ENCODE peak calls at places on chromosomes 16 and 17, in four cellular contexts. One of them, this sample, is unnamed.
A peak's percentile ranks its signal among the peaks of the same experiment; 100 is the strongest.

GRCh38 chr17:32757963-32758362 is 119.0 kb downstream of the MYO1D start:
- DNase-seq in HepG2: no peak
- DNase-seq in K562: no peak
- DNase-seq in H1: no peak
- DNase-seq in this sample: peak; percentile 59

GRCh38 chr16:82081271-82081670 is 46.2 kb downstream of the HSD17B2 start:
- DNase-seq in HepG2: no peak
- DNase-seq in K562: no peak
- DNase-seq in H1: no peak
- DNase-seq in this sample: no peak

GRCh38 chr16:85055503-85056210 is 28.1 kb downstream of the KIAA0513 start:
- DNase-seq in HepG2: peak; percentile 32
- DNase-seq in K562: peak; percentile 83
- DNase-seq in H1: no peak
- DNase-seq in this sample: peak; percentile 72

GRCh38 chr16:23398987-23399805 is 53.8 kb downstream of the COG7 start:
- DNase-seq in HepG2: no peak
- DNase-seq in K562: no peak
- DNase-seq in H1: peak; percentile 68
- DNase-seq in this sample: no peak

GRCh38 chr16:85872666-85873561 is 26.0 kb upstream of the IRF8 start:
- DNase-seq in HepG2: no peak
- DNase-seq in K562: no peak
- DNase-seq in H1: no peak
- DNase-seq in this sample: no peak

GRCh38 chr17:59493867-59494266 is 71.5 kb upstream of the DHX40 start:
- DNase-seq in HepG2: no peak
- DNase-seq in K562: no peak
- DNase-seq in H1: no peak
- DNase-seq in this sample: no peak

GRCh38 chr16:67150058-67150832 is 553 bp downstream of the B3GNT9 start:
- DNase-seq in HepG2: no peak
- DNase-seq in K562: no peak
- DNase-seq in H1: peak; percentile 94
- DNase-seq in this sample: peak; percentile 63

GRCh38 chr17:48954300-48954755 is 9.7 kb upstream of the SNF8 start:
- DNase-seq in HepG2: peak; percentile 79
- DNase-seq in K562: peak; percentile 83
- DNase-seq in H1: peak; percentile 70
- DNase-seq in this sample: peak; percentile 69

GRCh38 chr17:2068101-2068518 is 13.2 kb downstream of the HIC1 start:
- DNase-seq in HepG2: no peak
- DNase-seq in K562: no peak
- DNase-seq in H1: no peak
- DNase-seq in this sample: no peak

GRCh38 chr17:43907425-43907981 is at the start of gene MPP2:
- DNase-seq in HepG2: peak; percentile 20
- DNase-seq in K562: peak; percentile 67
- DNase-seq in H1: peak; percentile 91
- DNase-seq in this sample: peak; percentile 55

GRCh38 chr16:88327566-88328312 is 55.0 kb upstream of the ZNF469 start:
- DNase-seq in HepG2: no peak
- DNase-seq in K562: no peak
- DNase-seq in H1: no peak
- DNase-seq in this sample: no peak

GRCh38 chr16:75244225-75244792 is 7.1 kb downstream of the BCAR1 start:
- DNase-seq in HepG2: no peak
- DNase-seq in K562: no peak
- DNase-seq in H1: no peak
- DNase-seq in this sample: peak; percentile 62

GRCh38 chr17:74785096-74785980 is 9.2 kb upstream of the NAT9 start:
- DNase-seq in HepG2: no peak
- DNase-seq in K562: no peak
- DNase-seq in H1: no peak
- DNase-seq in this sample: no peak

GRCh38 chr17:39271546-39271945 is 45.8 kb upstream of the STAC2 start:
- DNase-seq in HepG2: no peak
- DNase-seq in K562: no peak
- DNase-seq in H1: no peak
- DNase-seq in this sample: no peak

GRCh38 chr17:54903375-54903774 is 2.7 kb downstream of the TOM1L1 start:
- DNase-seq in HepG2: peak; percentile 84
- DNase-seq in K562: no peak
- DNase-seq in H1: no peak
- DNase-seq in this sample: no peak

GRCh38 chr16:75080205-75081029 is 36.2 kb downstream of the LDHD start:
- DNase-seq in HepG2: no peak
- DNase-seq in K562: no peak
- DNase-seq in H1: no peak
- DNase-seq in this sample: no peak

GRCh38 chr17:2957631-2958286 is 105.6 kb downstream of the OR1D5 start:
- DNase-seq in HepG2: no peak
- DNase-seq in K562: no peak
- DNase-seq in H1: no peak
- DNase-seq in this sample: no peak

GRCh38 chr16:56833243-56833970 is 31.6 kb upstream of the SLC12A3 start:
- DNase-seq in HepG2: no peak
- DNase-seq in K562: no peak
- DNase-seq in H1: no peak
- DNase-seq in this sample: no peak

GRCh38 chr16:71869089-71869488 is 14.9 kb downstream of the ZNF821 start:
- DNase-seq in HepG2: no peak
- DNase-seq in K562: no peak
- DNase-seq in H1: no peak
- DNase-seq in this sample: no peak

GRCh38 chr16:71865173-71865863 is 18.7 kb downstream of the ZNF821 start:
- DNase-seq in HepG2: no peak
- DNase-seq in K562: no peak
- DNase-seq in H1: no peak
- DNase-seq in this sample: no peak

GRCh38 chr16:71863995-71864394 is 18.2 kb downstream of the ATXN1L start:
- DNase-seq in HepG2: no peak
- DNase-seq in K562: no peak
- DNase-seq in H1: no peak
- DNase-seq in this sample: no peak

GRCh38 chr16:71870818-71871217 is 13.2 kb downstream of the ZNF821 start:
- DNase-seq in HepG2: no peak
- DNase-seq in K562: no peak
- DNase-seq in H1: no peak
- DNase-seq in this sample: no peak

DNA sequence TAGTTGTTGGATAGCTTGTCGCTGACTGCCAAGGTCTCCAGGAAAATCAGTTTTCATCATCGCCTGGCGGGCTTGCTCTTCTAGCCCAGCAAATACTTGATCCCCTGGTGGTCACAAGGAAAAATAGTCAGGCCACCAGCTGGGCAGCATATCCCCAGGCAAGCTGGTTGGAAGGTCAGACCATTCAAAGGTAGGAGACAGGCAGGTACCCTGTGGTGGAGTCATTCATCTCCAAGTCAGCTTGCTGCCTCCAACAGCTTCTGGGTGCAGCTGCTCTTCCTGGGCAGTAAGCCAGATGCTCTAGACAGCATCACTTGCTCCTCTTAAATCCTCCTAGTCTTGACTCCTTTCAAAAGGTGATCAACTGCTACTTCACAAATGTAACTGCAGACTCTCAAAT is 16.0 kb downstream of the ZNF821 start:
- DNase-seq in HepG2: peak; percentile 21
- DNase-seq in K562: no peak
- DNase-seq in H1: no peak
- DNase-seq in this sample: no peak
- TF ChIP-seq JUN in HepG2: no peak
- TF ChIP-seq JUN in K562: no peak
- TF ChIP-seq JUN in H1: no peak
- TF ChIP-seq JUN in this sample: no peak

DNA sequence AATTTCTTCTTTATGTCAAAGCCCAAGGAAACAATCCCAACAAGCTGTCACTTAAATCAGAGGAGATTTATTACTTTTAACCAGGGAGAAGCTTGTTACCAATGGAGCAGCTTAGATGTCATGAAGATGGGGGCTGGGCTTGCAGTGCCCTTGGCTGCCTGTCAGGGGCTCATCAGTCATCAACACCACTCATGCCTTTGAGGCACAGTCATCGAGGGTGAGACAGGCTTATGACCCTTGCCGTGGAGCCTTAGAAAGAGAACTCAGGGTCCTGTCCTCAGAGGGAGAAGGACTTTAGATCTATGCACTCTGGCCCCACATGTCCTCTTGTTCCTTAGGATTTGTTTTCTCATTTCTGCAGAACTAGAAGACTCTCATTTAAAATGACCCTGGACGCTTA is 318.3 kb downstream of the CBLN1 start:
- DNase-seq in HepG2: no peak
- DNase-seq in K562: no peak
- DNase-seq in H1: no peak
- DNase-seq in this sample: no peak
- H3K4me2 ChIP-seq in HepG2: no peak overlapping the region
- H3K4me2 ChIP-seq in K562: no peak overlapping the region
- H3K4me2 ChIP-seq in H1: no peak overlapping the region
- H3K4me2 ChIP-seq in this sample: no peak overlapping the region

GRCh38 chr17:10052414-10052813 is 146.0 kb downstream of the GAS7 start:
- DNase-seq in HepG2: no peak
- DNase-seq in K562: no peak
- DNase-seq in H1: no peak
- DNase-seq in this sample: no peak
- H2AFZ ChIP-seq in HepG2: no peak overlapping the region
- H2AFZ ChIP-seq in K562: no peak overlapping the region
- H2AFZ ChIP-seq in H1: no peak overlapping the region
- H2AFZ ChIP-seq in this sample: no peak overlapping the region

GRCh38 chr16:78919852-78920251 is 680.7 kb downstream of the MAF start:
- DNase-seq in HepG2: no peak
- DNase-seq in K562: no peak
- DNase-seq in H1: no peak
- DNase-seq in this sample: no peak
- TF ChIP-seq JUN in HepG2: no peak
- TF ChIP-seq JUN in K562: no peak
- TF ChIP-seq JUN in H1: no peak
- TF ChIP-seq JUN in this sample: no peak